ENCODE peak calls at places on chromosomes 2 and 18, in nine cellular contexts. B is PC-9; K is right lobe of liver; E is fibroblast of mammary gland; X is choroid plexus epithelial cell; H is CD8-positive, alpha-beta T cell; G is GM12864; L is GM12865; V is fibroblast of lung. I is an unnamed sample.

GRCh38 chr2:15943378-15943851 is 3.1 kb downstream of the MYCN start:
- DNase-seq in B (no peak), K (no peak), E (no peak), X (no peak), H (no peak), G (no peak), L (no peak), V (no peak), I (no peak)

GRCh38 chr2:50859110-50859509 is 172.8 kb downstream of the NRXN1 start:
- DNase-seq in B (no peak), K (no peak), E (no peak), X (no peak), H (no peak), G (no peak), L (no peak), V (no peak), I (no peak)

GRCh38 chr2:216478151-216478550 is 20.5 kb upstream of the RPL37A start:
- DNase-seq in B (peak; percentile 57), K (no peak), E (peak; percentile 70), X (peak; percentile 61), H (no peak), G (no peak), L (no peak), V (peak; percentile 95), I (peak; percentile 82)

GRCh38 chr2:62293490-62294212 is 97.7 kb downstream of the B3GNT2 start:
- DNase-seq in B (peak; percentile 95), K (peak; percentile 77), E (peak; percentile 23), X (peak; percentile 35), H (no peak), G (no peak), L (peak; percentile 54), V (peak; percentile 37), I (no peak)

GRCh38 chr2:205686231-205687017 is 4.1 kb downstream of the NRP2 start:
- DNase-seq in B (no peak), K (peak; percentile 46), E (no peak), X (peak; percentile 42), H (no peak), G (no peak), L (no peak), V (no peak), I (peak; percentile 52)

GRCh38 chr2:142742301-142743214 is 134.9 kb upstream of the KYNU start:
- DNase-seq in B (peak; percentile 35), K (no peak), E (peak; percentile 53), X (peak; percentile 83), H (no peak), G (no peak), L (peak; percentile 36), V (peak; percentile 91), I (peak; percentile 45)

GRCh38 chr2:105526000-105526925 is 127.4 kb upstream of the FHL2 start:
- DNase-seq in B (no peak), K (no peak), E (no peak), X (no peak), H (no peak), G (no peak), L (no peak), V (no peak), I (no peak)

GRCh38 chr2:239957681-239958181 is 67.4 kb downstream of the NDUFA10 start:
- DNase-seq in B (no peak), K (no peak), E (no peak), X (no peak), H (no peak), G (no peak), L (no peak), V (no peak), I (no peak)

GRCh38 chr2:225288986-225289385 is 110.5 kb upstream of the NYAP2 start:
- DNase-seq in B (no peak), K (no peak), E (no peak), X (peak; percentile 80), H (no peak), G (no peak), L (no peak), V (peak; percentile 40), I (no peak)

GRCh38 chr2:111135910-111136297 is 15.2 kb downstream of the BCL2L11 start:
- DNase-seq in B (peak; percentile 32), K (no peak), E (peak; percentile 89), X (peak; percentile 90), H (no peak), G (no peak), L (no peak), V (peak; percentile 85), I (no peak)

GRCh38 chr2:29460191-29460590 is 345.0 kb downstream of the CLIP4 start:
- DNase-seq in B (no peak), K (no peak), E (no peak), X (no peak), H (no peak), G (no peak), L (no peak), V (no peak), I (no peak)

GRCh38 chr2:96898636-96899035 is 28.8 kb upstream of the SEMA4C start:
- DNase-seq in B (no peak), K (no peak), E (no peak), X (no peak), H (no peak), G (no peak), L (no peak), V (no peak), I (no peak)

GRCh38 chr2:197201874-197202273 is 108.7 kb downstream of the ANKRD44 start:
- DNase-seq in B (no peak), K (no peak), E (no peak), X (no peak), H (no peak), G (no peak), L (peak; percentile 38), V (no peak), I (no peak)

GRCh38 chr18:14189858-14190257 is 57.6 kb upstream of the ZNF519 start:
- DNase-seq in B (peak; percentile 96), K (no peak), E (peak; percentile 90), X (peak; percentile 32), H (no peak), G (no peak), L (no peak), V (peak; percentile 27), I (peak; percentile 82)

GRCh38 chr2:9230051-9230802 is 23.6 kb downstream of the ASAP2 start:
- DNase-seq in B (no peak), K (no peak), E (peak; percentile 64), X (peak; percentile 61), H (no peak), G (no peak), L (no peak), V (peak; percentile 40), I (no peak)

GRCh38 chr2:15941970-15942710 is 1.8 kb downstream of the MYCN start:
- DNase-seq in B (no peak), K (peak; percentile 49), E (no peak), X (no peak), H (no peak), G (no peak), L (no peak), V (no peak), I (peak; percentile 12)

GRCh38 chr18:29164020-29164706 is 987.2 kb upstream of the CDH2 start:
- DNase-seq in B (peak; percentile 37), K (no peak), E (peak; percentile 96), X (peak; percentile 86), H (no peak), G (no peak), L (no peak), V (peak; percentile 97), I (peak; percentile 92)

GRCh38 chr2:235966396-235966795 is 201.8 kb downstream of the GBX2 start:
- DNase-seq in B (no peak), K (no peak), E (no peak), X (no peak), H (no peak), G (no peak), L (no peak), V (no peak), I (no peak)
- TF ChIP-seq CTCF in B (no peak), K (no peak), E (no peak), X (no peak), H (no peak), G (peak; percentile 28), L (no peak), V (no peak), I (no peak)

DNA sequence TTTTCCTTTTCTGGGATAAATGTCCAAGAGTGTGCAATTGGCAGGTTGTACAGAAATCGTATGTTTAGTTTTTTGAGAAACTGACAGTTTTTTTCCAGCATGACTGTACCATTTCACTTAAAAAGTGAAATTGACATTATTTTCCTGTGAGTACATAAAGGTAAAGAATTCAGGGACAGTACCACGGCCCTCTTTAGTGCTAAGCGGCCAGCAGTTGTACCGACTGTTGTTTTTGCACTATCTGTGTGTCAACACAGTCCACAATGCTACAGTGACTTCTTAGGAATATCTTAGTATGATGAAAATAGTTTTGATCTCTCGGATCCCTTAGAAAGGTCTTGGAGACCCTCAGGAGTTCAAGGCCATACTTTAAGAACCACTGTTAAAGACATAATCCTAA is 2.6 kb downstream of the LIMS1 start:
- DNase-seq in B (no peak), K (no peak), E (no peak), X (no peak), H (no peak), G (no peak), L (no peak), V (no peak), I (no peak)
- H3K4me3 ChIP-seq in B (no peak overlapping the region), K (no peak overlapping the region), E (no peak overlapping the region), X (no peak overlapping the region), H (no peak overlapping the region), G (no peak overlapping the region), L (no peak overlapping the region), V (peak overlapping the region; percentile 76), I (no peak overlapping the region)

DNA sequence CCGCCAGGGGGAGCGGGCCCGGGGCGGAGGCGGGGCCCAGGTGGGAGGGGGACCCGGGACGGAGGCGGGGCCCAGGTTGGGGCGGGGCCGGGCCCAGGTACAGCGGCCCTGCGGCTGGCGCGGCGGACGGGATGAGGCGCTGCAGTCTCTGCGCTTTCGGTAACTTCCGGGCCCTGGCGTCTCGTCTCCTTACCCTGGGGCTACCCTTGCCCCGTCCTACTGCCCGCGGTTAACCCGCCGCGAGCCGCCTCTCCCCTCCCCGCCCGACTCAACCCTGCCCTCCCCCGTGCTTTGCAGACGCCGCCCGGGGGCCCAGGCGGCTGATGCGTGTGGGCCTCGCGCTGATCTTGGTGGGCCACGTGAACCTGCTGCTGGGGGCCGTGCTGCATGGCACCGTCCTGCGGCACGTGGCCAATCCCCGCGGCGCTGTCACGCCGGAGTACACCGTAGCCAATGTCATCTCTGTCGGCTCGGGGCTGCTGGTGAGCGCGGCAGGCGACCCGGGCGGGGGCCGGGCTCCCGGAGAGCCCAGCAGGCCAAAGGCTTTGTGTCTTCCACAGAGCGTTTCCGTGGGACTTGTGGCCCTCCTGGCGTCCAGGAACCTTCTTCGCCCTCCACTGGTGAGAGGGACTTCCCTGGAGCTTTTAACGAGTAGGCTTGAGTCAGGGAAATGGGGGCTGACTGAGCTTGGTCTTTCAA is at the start of gene KRTCAP3:
- DNase-seq in B (peak; percentile 69), K (peak; percentile 60), E (no peak), X (no peak), H (peak; percentile 15), G (no peak), L (peak; percentile 28), V (no peak), I (no peak)
- TF ChIP-seq CTCF in B (peak; percentile 12), K (peak; percentile 20), E (no peak), X (no peak), H (no peak), G (no peak), L (peak; percentile 7), V (no peak), I (no peak)

DNA sequence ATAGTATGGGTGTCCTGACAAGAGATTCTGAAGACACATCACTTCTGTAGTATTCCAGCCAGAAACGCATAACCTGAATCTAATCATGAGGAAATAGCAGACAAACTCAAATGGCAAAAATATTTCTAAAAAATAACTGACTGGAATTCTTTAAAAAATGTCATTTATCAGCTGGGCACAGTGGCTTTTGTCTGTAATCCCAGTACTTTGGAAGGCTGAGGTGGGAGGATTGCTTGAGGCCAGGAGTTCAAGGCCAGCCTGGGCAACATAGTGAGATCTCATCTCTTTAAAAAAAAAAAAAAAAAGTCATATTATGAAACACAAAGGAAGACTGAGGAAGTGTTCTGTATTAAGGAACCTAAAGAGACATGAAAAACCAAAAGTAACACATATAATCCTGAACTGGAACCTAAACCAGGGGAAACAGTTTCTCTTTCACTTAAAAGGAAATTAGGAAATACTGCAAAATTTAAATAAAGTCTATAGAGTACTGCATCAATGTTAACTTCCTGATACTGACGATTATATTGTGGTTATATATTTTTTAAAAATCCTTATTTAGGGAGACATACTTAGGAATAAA is 29.9 kb downstream of the SESTD1 start:
- DNase-seq in B (no peak), K (no peak), E (no peak), X (no peak), H (no peak), G (no peak), L (no peak), V (no peak), I (no peak)
- H3K4me3 ChIP-seq in B (no peak overlapping the region), K (no peak overlapping the region), E (no peak overlapping the region), X (no peak overlapping the region), H (no peak overlapping the region), G (no peak overlapping the region), L (no peak overlapping the region), V (no peak overlapping the region), I (no peak overlapping the region)